ENCODE peak calls at places on chromosomes 11 and 22, in four cellular contexts. K is RWPE1, J is brain microvascular endothelial cell, P is right cardiac atrium. A is an unnamed sample.

GRCh38 chr11:72821221-72821919 is 7.2 kb downstream of the ATG16L2 start:
- DNase-seq in P (peak), J (no peak), K (no peak), A (no peak)

GRCh38 chr11:96332236-96332761 is 10.7 kb downstream of the MAML2 start:
- DNase-seq in K (no peak), P (no peak), J (no peak), A (no peak)

GRCh38 chr22:46845281-46846153 is 83.1 kb downstream of the TBC1D22A start:
- DNase-seq in J (peak), K (no peak), P (peak), A (no peak)

GRCh38 chr11:122440783-122441701 is 214.5 kb upstream of the UBASH3B start:
- DNase-seq in P (peak), J (peak), K (no peak), A (peak)

GRCh38 chr11:2587132-2587930 is 112.5 kb downstream of the KCNQ1OT1 start:
- DNase-seq in K (no peak), P (peak), J (no peak), A (peak)

GRCh38 chr11:134853972-134854371 is 441.9 kb upstream of the B3GAT1 start:
- DNase-seq in K (no peak), J (no peak), P (no peak), A (no peak)

GRCh38 chr11:17602105-17603001 is 55.3 kb downstream of the OTOG start:
- DNase-seq in P (no peak), J (no peak), K (no peak), A (peak)

GRCh38 chr22:31022516-31022915 is 53.5 kb downstream of the TUG1 start:
- DNase-seq in P (no peak), J (no peak), K (no peak), A (no peak)

GRCh38 chr11:85299247-85299646 is 327.9 kb downstream of the DLG2 start:
- DNase-seq in K (no peak), J (no peak), P (no peak), A (no peak)

GRCh38 chr11:117473692-117474091 is 146.0 kb downstream of the CEP164 start:
- DNase-seq in P (no peak), J (no peak), K (peak), A (no peak)

GRCh38 chr11:117180661-117181585 is 2.4 kb downstream of the SIDT2 start:
- DNase-seq in P (peak), K (no peak), J (peak), A (peak)

GRCh38 chr11:110093407-110094297 is 460 bp downstream of the ZC3H12C start:
- DNase-seq in P (peak), K (peak), J (peak), A (peak)

GRCh38 chr11:134363161-134363560 is 31.4 kb downstream of the GLB1L2 start:
- DNase-seq in P (peak), J (no peak), K (no peak), A (peak)

GRCh38 chr22:32801436-32802290 is at the start of gene TIMP3:
- DNase-seq in J (peak), K (peak), P (peak), A (peak)

GRCh38 chr22:32801001-32801435 is 487 bp upstream of the TIMP3 start:
- DNase-seq in P (no peak), J (no peak), K (no peak), A (no peak)

GRCh38 chr22:32804036-32804435 is 2.5 kb downstream of the TIMP3 start:
- DNase-seq in K (no peak), J (peak), P (peak), A (no peak)

GRCh38 chr22:32803020-32803758 is 1.7 kb downstream of the TIMP3 start:
- DNase-seq in P (peak), K (peak), J (no peak), A (peak)

DNA sequence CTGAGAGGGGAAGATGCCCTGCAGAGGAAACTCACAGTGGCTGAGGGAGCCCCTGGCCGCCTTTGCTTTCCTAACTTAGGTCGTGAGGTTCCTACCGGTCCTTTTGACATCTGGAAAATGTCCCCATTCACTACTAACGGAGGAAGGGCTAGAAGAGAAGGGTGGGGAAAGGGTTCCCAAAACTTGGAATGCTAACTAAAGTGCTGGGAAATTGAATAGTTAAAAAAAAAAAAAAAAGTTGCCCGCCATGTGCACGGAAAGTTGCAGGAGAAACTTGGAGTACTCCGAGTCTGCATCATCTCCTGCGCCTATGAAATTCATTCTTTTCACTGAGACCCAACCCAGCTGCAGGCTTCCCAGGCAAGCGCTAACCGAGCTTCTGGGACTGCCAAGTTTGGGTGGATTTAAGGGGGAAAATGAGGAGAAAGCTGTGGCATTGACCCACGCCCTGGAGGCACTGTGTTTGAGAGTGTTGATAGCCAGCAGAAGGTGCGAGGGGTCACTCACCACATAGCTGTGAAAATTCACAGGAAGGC is 854 bp downstream of the TIMP3 start:
- DNase-seq in K (no peak), J (no peak), P (peak), A (no peak)
- H3K27ac ChIP-seq in K (peak), J (peak), P (peak), A (peak)

GRCh38 chr11:637593-638507 is 781 bp downstream of the DRD4 start:
- DNase-seq in J (no peak), K (no peak), P (no peak), A (no peak)

GRCh38 chr11:637333-637592 is 194 bp downstream of the DRD4 start:
- DNase-seq in K (no peak), J (no peak), P (no peak), A (no peak)

GRCh38 chr11:639324-639977 is 2.4 kb downstream of the DRD4 start:
- DNase-seq in J (no peak), P (no peak), K (no peak), A (no peak)

GRCh38 chr11:640021-640706 is 3.1 kb downstream of the DRD4 start:
- DNase-seq in P (no peak), J (no peak), K (no peak), A (no peak)

GRCh38 chr11:638616-639323 is 1.7 kb downstream of the DRD4 start:
- DNase-seq in P (no peak), K (no peak), J (peak), A (no peak)
- H3K27ac ChIP-seq in P (no peak), K (peak), J (peak), A (no peak)

DNA sequence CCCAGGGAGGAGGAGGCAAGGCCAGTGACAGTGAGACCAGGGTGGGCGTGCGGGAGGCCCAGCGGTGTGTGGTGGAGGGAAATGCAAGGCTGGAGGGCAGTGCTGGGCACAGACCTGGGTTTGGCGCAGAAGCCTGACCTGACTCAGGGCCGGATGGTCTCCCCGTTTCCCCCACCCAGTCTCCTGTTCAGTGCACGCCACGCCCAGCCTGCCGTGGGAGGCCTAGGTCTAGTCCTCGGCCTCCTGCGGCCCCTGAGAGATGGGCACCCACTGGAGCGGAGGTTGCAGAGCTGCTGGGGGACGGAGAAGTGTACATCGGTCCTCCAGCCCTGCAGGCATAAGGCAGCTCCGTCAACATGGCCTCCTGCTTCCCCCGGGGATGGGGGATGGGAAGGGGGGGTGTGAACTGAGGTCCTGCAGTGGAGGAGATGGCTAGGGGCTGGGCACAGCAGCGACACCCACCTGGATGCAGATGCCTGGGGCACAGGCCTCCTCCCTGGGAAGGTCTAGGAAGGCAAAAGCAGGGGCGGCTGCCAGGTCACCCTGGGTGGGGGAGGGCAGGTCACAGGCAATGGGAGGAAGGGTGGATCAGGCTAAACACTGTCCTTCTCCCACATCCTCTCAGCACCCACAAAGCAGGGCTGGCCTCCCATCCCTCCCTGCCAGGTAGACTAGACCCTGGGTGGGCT is 15.9 kb downstream of the IL17REL start:
- DNase-seq in P (peak), J (no peak), K (no peak), A (peak)
- H3K27ac ChIP-seq in P (no peak), J (no peak), K (peak), A (no peak)

DNA sequence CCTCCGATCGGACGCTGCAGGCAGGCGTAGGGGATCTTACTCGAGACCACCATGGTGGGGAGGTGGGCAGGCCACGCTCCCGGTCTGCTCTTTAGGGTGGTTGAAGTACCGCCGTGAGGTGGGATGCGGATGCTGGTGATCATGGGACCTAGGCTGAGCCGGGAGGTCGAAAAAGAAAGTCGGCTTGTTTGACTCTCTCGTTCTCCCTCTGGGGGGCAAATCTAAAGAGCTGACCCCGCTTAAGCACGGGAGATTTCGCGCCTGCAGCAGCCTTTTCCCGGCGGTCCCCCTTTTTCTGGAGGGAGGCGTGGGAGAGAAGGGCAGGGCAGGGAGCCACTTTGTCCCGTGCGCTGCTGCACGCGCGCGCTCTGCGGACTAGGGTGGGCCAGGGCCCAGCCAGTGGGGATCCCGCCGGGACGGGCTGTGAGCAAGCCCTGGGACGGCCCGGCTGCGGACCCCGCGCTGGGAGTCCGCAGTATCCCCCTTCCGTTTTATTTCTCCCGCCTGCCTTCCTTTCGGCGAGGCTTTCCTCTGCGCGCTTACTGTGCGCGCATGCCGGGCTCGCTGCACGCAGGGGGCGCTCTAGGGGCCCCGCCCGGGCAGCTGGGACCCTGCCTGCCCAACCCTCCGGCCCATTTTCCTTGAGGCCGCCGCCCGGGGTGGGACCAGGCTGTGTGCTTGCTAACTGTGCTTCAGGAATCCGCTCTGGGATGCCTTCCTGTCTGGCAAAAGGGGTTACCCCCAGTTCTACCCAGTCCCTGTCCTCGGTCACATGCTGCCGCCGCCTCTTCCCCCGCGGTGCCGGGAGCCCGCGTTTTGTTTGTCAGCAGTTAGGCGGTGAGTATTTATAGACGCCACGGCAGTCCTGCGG is 81.0 kb downstream of the PRR5L start:
- DNase-seq in J (peak), P (peak), K (peak), A (peak)
- H3K27ac ChIP-seq in J (peak), P (no peak), K (peak), A (peak)

DNA sequence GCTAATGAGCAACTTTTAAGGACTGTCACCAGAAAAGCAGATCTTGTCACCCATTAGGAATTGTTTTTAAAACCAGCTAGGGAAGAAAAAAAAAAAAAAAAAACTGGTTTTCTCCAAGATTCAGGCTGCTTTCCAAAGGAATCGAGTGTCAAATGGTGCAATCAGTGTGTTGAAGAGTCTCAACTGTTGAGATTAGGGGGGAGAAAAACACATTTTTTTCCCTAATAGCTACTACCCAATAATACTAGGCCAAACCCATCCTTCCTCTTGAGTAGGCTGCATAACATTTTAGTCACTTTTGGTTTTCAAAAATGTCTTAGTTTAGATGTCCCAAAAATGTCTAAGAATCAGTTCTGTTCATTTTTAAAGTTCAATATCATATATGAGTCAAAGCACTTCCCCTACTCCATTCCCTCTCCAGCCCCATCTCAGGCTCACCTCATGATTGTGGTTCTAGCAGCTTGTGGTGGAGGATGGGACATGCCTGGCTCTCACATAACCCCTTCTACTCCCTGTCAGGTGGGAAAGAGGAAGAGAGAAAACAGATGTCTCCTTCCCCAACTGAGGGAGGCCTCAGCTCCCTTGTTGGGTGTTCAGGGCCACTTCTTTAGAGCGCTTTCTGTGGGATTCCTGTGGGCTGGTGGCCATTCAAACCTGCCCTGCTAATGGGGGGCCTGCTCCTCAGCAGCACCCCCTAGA is 193.6 kb downstream of the CWF19L2 start:
- DNase-seq in K (no peak), J (no peak), P (no peak), A (no peak)
- H3K27ac ChIP-seq in K (no peak), J (no peak), P (no peak), A (no peak)

GRCh38 chr11:131671764-131672163 is 301.3 kb downstream of the NTM start:
- DNase-seq in P (peak), J (no peak), K (no peak), A (peak)

GRCh38 chr11:131672191-131672590 is 301.8 kb downstream of the NTM start:
- DNase-seq in P (peak), J (no peak), K (no peak), A (peak)

GRCh38 chr11:131671320-131671719 is 300.9 kb downstream of the NTM start:
- DNase-seq in P (peak), J (no peak), K (no peak), A (peak)

GRCh38 chr11:131675489-131675888 is 305.1 kb downstream of the NTM start:
- DNase-seq in P (no peak), J (peak), K (no peak), A (no peak)

DNA sequence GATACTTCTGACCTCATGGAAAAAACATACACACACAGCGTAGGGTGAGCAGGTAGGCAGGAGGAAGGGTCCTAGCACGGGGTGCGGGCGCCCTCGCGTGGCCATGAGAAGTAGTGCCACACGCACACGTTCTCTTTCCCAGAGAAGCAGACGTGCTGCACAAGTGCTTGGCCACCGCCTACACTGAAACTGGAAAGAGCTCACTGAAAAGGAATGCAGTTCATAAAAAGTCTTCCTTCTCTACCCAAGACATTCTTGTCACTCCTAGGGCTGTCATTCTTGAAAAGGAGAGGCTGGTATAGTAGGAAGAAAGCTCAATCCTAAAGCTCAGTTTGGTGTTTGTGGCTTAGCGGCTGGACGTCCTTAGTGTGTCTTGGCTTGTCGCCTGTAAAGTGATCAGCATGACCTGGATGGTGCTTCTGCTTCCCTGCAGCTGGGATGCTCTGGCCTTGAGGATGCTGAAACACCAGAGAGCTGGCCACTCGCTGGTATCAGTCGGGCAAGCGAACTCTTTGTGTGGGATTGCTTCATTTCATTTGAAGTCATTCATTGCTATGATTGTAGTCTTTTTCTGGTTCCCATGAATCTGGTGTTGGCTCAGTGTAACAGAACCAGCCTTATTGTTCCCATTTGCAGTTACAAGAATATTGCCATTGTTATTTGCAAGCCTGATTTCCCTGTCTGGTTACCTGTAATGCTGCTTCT is 303.8 kb downstream of the NTM start:
- DNase-seq in J (peak), P (peak), K (peak), A (peak)
- H3K27ac ChIP-seq in J (no peak), P (no peak), K (no peak), A (peak)

DNA sequence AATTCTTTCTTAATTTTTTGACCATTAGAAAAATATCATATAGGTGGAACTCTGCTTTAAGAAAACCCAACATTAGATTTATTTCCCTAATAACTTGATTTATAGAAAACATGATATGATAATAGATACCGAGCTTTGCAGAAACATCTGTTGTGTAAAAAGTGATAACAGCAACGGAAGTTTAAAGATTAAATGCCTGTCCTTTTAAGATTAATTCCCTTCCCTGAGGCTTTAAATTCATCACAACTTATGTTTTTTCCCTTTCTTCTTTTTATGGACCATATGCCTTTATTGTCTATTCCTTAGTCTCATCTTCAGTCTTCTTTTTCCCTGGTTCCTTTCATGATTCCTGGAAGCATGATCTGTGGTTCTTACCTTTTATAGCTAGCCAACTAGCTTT is 1.9 kb downstream of the USP47 start:
- DNase-seq in J (no peak), K (no peak), P (no peak), A (no peak)
- H3K27ac ChIP-seq in J (peak), K (no peak), P (no peak), A (peak)

GRCh38 chr22:32788884-32789624 is 12.5 kb upstream of the TIMP3 start:
- DNase-seq in J (no peak), K (no peak), P (peak), A (peak)
- H3K27ac ChIP-seq in J (no peak), K (peak), P (no peak), A (peak)

DNA sequence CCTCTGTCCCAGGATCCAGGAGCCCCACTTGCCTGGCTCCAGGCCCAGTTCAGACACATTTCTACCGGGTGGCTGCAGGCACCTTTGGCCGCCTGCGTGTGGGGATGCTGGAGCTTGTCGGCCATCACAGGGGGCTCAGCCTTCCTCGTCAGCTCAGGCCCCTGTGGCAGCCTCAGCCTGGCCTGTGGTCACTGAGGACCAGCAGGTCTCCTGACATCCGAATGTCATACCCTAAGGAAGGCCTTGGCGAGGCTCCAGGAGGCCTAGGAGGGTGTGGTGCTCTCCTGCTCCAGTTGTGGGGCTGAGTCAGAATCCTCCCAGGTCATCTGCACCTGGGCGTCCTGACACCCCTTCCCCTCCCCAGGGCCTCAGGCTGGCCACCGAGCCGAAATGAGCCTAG is 14.9 kb upstream of the SOX10 start:
- DNase-seq in J (no peak), K (peak), P (peak), A (no peak)
- H3K27ac ChIP-seq in J (no peak), K (peak), P (no peak), A (peak)